ENCODE peak calls at places on chromosomes 7 and 10, in nine cellular contexts. K is hepatocyte, P is PC-9, Q is fibroblast of lung, O is neural progenitor cell, Z is GM23248, X is H1, M is PC-3, I is HCT116. U is an unnamed sample.

GRCh38 chr7:3495957-3496356 is 194.9 kb downstream of the SDK1 start:
- DNase-seq in I (no peak), Z (no peak), K (no peak), O (no peak), M (no peak), X (no peak), P (no peak), Q (no peak), U (no peak)

GRCh38 chr7:94043299-94043698 is 39.1 kb upstream of the BET1 start:
- DNase-seq in Z (peak), O (no peak), P (no peak), Q (peak), I (no peak), K (no peak), X (no peak), M (peak), U (peak)

GRCh38 chr10:52450743-52451142 is 136.7 kb downstream of the DKK1 start:
- DNase-seq in Q (no peak), K (no peak), X (no peak), Z (no peak), M (no peak), O (no peak), I (no peak), P (no peak), U (no peak)

GRCh38 chr7:152112829-152113228 is 87.4 kb downstream of the GALNT11 start:
- DNase-seq in O (no peak), P (no peak), X (no peak), M (no peak), Q (no peak), Z (no peak), K (no peak), I (no peak), U (no peak)

GRCh38 chr7:120353171-120353570 is 80.2 kb downstream of the KCND2 start:
- DNase-seq in O (no peak), M (peak), X (no peak), K (no peak), P (no peak), Z (no peak), Q (no peak), I (no peak), U (peak)

GRCh38 chr7:69922011-69922803 is 323.9 kb downstream of the AUTS2 start:
- DNase-seq in M (no peak), X (no peak), P (no peak), Z (no peak), I (no peak), K (peak), Q (no peak), O (no peak), U (no peak)

GRCh38 chr10:88152720-88153119 is 289.3 kb downstream of the PTEN start:
- DNase-seq in I (peak), Q (peak), K (peak), O (no peak), Z (peak), M (no peak), P (peak), X (no peak), U (peak)

GRCh38 chr7:138125598-138126111 is 49.4 kb downstream of the AKR1D1 start:
- DNase-seq in P (no peak), Z (peak), M (peak), O (no peak), X (no peak), Q (peak), I (no peak), K (no peak), U (peak)

GRCh38 chr7:53789741-53790140 is 752.4 kb upstream of the VSTM2A start:
- DNase-seq in O (no peak), K (no peak), Q (no peak), P (no peak), M (no peak), I (no peak), Z (no peak), X (no peak), U (no peak)

GRCh38 chr7:126698446-126698845 is 554.3 kb downstream of the GRM8 start:
- DNase-seq in Q (no peak), X (no peak), O (no peak), I (no peak), K (no peak), P (no peak), Z (no peak), M (peak), U (peak)

GRCh38 chr7:13639416-13639815 is 350.1 kb downstream of the ETV1 start:
- DNase-seq in Q (no peak), O (no peak), M (no peak), Z (no peak), X (no peak), I (no peak), K (peak), P (no peak), U (no peak)

GRCh38 chr7:39664057-39664456 is 40.7 kb downstream of the RALA start:
- DNase-seq in X (no peak), K (no peak), I (no peak), Q (no peak), M (no peak), P (no peak), O (no peak), Z (no peak), U (no peak)

GRCh38 chr7:148334959-148335577 is 255.5 kb upstream of the C7orf33 start:
- DNase-seq in M (peak), I (no peak), Z (no peak), X (no peak), Q (peak), P (no peak), O (peak), K (peak), U (peak)

GRCh38 chr7:18420758-18421157 is 74.8 kb upstream of the HDAC9 start:
- DNase-seq in Z (no peak), X (no peak), M (no peak), I (no peak), K (no peak), O (no peak), P (no peak), Q (peak), U (peak)

GRCh38 chr7:14228341-14228740 is 238.9 kb upstream of the ETV1 start:
- DNase-seq in Z (peak), P (no peak), Q (no peak), K (no peak), O (no peak), X (no peak), I (no peak), M (no peak), U (no peak)

GRCh38 chr10:43024942-43025700 is 51.7 kb upstream of the RET start:
- DNase-seq in O (no peak), X (no peak), K (no peak), P (no peak), M (no peak), Z (no peak), I (no peak), Q (no peak), U (no peak)

GRCh38 chr10:22927163-22927562 is 690 bp upstream of the ARMC3 start:
- DNase-seq in Z (no peak), K (no peak), X (no peak), Q (no peak), P (no peak), O (no peak), I (no peak), M (no peak), U (no peak)

GRCh38 chr7:155899596-155899995 is 87.3 kb upstream of the SHH start:
- DNase-seq in K (no peak), I (no peak), M (no peak), Z (no peak), X (no peak), P (no peak), O (no peak), Q (no peak), U (no peak)

GRCh38 chr10:27819781-27820531 is 74.3 kb upstream of the MKX start:
- DNase-seq in X (no peak), I (no peak), O (no peak), K (peak), Q (peak), P (no peak), Z (peak), M (peak), U (peak)

GRCh38 chr10:133258818-133259602 is 17.7 kb downstream of the ADAM8 start:
- DNase-seq in Q (peak), I (peak), Z (peak), O (no peak), M (peak), P (peak), K (peak), X (no peak), U (peak)

GRCh38 chr7:112431803-112432202 is 18.5 kb upstream of the IFRD1 start:
- DNase-seq in P (no peak), K (no peak), X (no peak), Z (no peak), I (no peak), O (no peak), M (peak), Q (no peak), U (no peak)

GRCh38 chr10:116038259-116038658 is 234.7 kb downstream of the GFRA1 start:
- DNase-seq in O (no peak), X (no peak), P (no peak), Z (peak), K (no peak), M (no peak), Q (peak), I (no peak), U (no peak)

GRCh38 chr7:29539471-29539870 is 24.2 kb upstream of the PRR15 start:
- DNase-seq in Z (peak), X (no peak), M (peak), I (no peak), Q (no peak), K (no peak), O (no peak), P (peak), U (peak)

GRCh38 chr10:5679606-5680005 is 5.0 kb upstream of the TASOR2 start:
- DNase-seq in I (no peak), O (no peak), P (no peak), Q (peak), M (peak), K (no peak), X (no peak), Z (peak), U (peak)

DNA sequence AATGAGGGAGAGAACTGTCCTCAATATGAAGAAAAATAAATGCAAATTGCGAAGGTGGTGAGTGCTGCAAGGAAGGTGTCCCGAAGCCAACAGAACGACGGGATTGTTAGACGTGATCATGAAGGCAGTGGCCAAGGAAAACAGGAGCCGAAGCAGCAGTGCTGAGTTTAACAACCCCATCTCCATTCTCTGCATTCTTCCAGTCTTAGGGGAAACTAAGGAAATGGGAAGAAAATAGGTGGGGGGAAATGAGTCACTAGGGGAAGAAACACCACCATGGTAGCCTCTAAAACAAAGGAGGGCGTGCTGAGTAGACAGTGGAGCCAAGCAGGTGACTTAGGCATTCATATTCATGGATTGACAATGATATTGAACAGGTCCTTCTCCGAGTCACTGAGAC is 192.2 kb upstream of the AKR1E2 start:
- DNase-seq in P (no peak), I (no peak), K (no peak), O (no peak), Z (no peak), Q (no peak), X (no peak), M (no peak), U (no peak)
- TF ChIP-seq EZH2 in P (no peak), I (no peak), K (no peak), O (no peak), Z (no peak), Q (no peak), X (no peak), M (no peak), U (no peak)

GRCh38 chr10:30786906-30787305 is 157.4 kb upstream of the LYZL2 start:
- DNase-seq in I (no peak), Q (no peak), M (no peak), P (no peak), K (no peak), O (no peak), X (no peak), Z (no peak), U (no peak)

GRCh38 chr10:30793093-30793492 is 163.5 kb upstream of the LYZL2 start:
- DNase-seq in Z (no peak), X (no peak), O (no peak), M (no peak), P (no peak), I (no peak), K (no peak), Q (no peak), U (no peak)

GRCh38 chr10:30788307-30788706 is 158.8 kb upstream of the LYZL2 start:
- DNase-seq in I (no peak), Q (peak), Z (peak), X (no peak), P (no peak), M (peak), K (no peak), O (no peak), U (peak)

GRCh38 chr10:30791197-30791611 is 161.7 kb upstream of the LYZL2 start:
- DNase-seq in M (no peak), Z (no peak), O (no peak), Q (no peak), X (no peak), P (no peak), K (no peak), I (no peak), U (no peak)

GRCh38 chr10:30792025-30792424 is 162.5 kb upstream of the LYZL2 start:
- DNase-seq in I (no peak), Z (no peak), K (no peak), X (no peak), P (no peak), Q (no peak), O (no peak), M (no peak), U (no peak)
- H3K4me2 ChIP-seq in I (no peak), Z (no peak), K (no peak), X (no peak), P (no peak), Q (no peak), O (no peak), M (no peak), U (no peak)

GRCh38 chr10:100668001-100668400 is 77.4 kb upstream of the PAX2 start:
- DNase-seq in X (no peak), P (no peak), K (no peak), M (no peak), Q (no peak), Z (no peak), O (no peak), I (no peak), U (no peak)

GRCh38 chr10:100670368-100670767 is 75.0 kb upstream of the PAX2 start:
- DNase-seq in X (no peak), Z (no peak), M (no peak), Q (no peak), I (no peak), K (no peak), P (no peak), O (no peak), U (no peak)

GRCh38 chr10:100670828-100671479 is 74.4 kb upstream of the PAX2 start:
- DNase-seq in X (no peak), O (peak), P (no peak), M (peak), K (peak), Z (peak), Q (no peak), I (no peak), U (no peak)

GRCh38 chr10:100672199-100672598 is 73.2 kb upstream of the PAX2 start:
- DNase-seq in Q (no peak), X (no peak), I (no peak), M (no peak), Z (no peak), K (no peak), O (no peak), P (no peak), U (no peak)

GRCh38 chr10:100669616-100670015 is 75.8 kb upstream of the PAX2 start:
- DNase-seq in Z (no peak), P (no peak), X (no peak), M (no peak), K (no peak), O (no peak), Q (no peak), I (no peak), U (no peak)
- TF ChIP-seq EZH2 in Z (no peak), P (no peak), X (no peak), M (no peak), K (no peak), O (no peak), Q (no peak), I (no peak), U (no peak)

GRCh38 chr7:76209310-76209709 is 7.6 kb downstream of the SRRM3 start:
- DNase-seq in P (no peak), O (no peak), Q (no peak), M (no peak), K (no peak), X (no peak), I (no peak), Z (no peak), U (no peak)

GRCh38 chr7:76201732-76202665 is at the start of gene SRRM3:
- DNase-seq in M (peak), Z (peak), I (peak), K (peak), O (peak), Q (peak), X (no peak), P (peak), U (peak)

GRCh38 chr7:76206633-76207032 is 4.9 kb downstream of the SRRM3 start:
- DNase-seq in O (no peak), M (no peak), K (no peak), Z (peak), Q (peak), P (no peak), X (no peak), I (no peak), U (no peak)

GRCh38 chr7:76202666-76203030 is 952 bp downstream of the SRRM3 start:
- DNase-seq in Z (no peak), K (no peak), Q (no peak), I (no peak), X (no peak), O (peak), M (no peak), P (no peak), U (no peak)

GRCh38 chr7:76204147-76204546 is 2.5 kb downstream of the SRRM3 start:
- DNase-seq in P (no peak), Z (no peak), M (no peak), K (no peak), I (no peak), Q (no peak), X (no peak), O (no peak), U (no peak)
- H3K4me2 ChIP-seq in P (no peak), Z (no peak), M (no peak), K (no peak), I (no peak), Q (no peak), X (no peak), O (no peak), U (no peak)

GRCh38 chr7:157007470-157008066 is 2.9 kb downstream of the MNX1 start:
- DNase-seq in K (no peak), Q (no peak), M (no peak), P (no peak), O (peak), X (no peak), I (no peak), Z (no peak), U (no peak)
- TF ChIP-seq EZH2 in K (no peak), Q (no peak), M (no peak), P (no peak), O (peak), X (no peak), I (no peak), Z (no peak), U (no peak)

GRCh38 chr10:79399242-79399831 is 46.1 kb downstream of the ZCCHC24 start:
- DNase-seq in Q (peak), X (no peak), K (peak), M (no peak), I (no peak), O (peak), P (no peak), Z (peak), U (peak)
- H3K4me2 ChIP-seq in Q (peak), X (peak), K (peak), M (no peak), I (no peak), O (peak), P (no peak), Z (peak), U (peak)

GRCh38 chr7:20219062-20219445 is 1.9 kb upstream of the MACC1 start:
- DNase-seq in Q (no peak), P (no peak), K (no peak), Z (no peak), X (no peak), O (no peak), I (no peak), M (no peak), U (no peak)

GRCh38 chr7:20219446-20220292 is 2.5 kb upstream of the MACC1 start:
- DNase-seq in I (no peak), Q (peak), O (no peak), X (no peak), P (peak), Z (peak), M (peak), K (peak), U (peak)

GRCh38 chr7:20222219-20222828 is 5.1 kb upstream of the MACC1 start:
- DNase-seq in X (no peak), I (no peak), O (no peak), Q (no peak), Z (no peak), K (no peak), P (no peak), M (no peak), U (no peak)

GRCh38 chr7:20220824-20221547 is 3.8 kb upstream of the MACC1 start:
- DNase-seq in M (peak), P (no peak), Z (peak), O (no peak), I (no peak), X (no peak), K (no peak), Q (peak), U (peak)

GRCh38 chr7:20220293-20220755 is 3.1 kb upstream of the MACC1 start:
- DNase-seq in Z (no peak), O (no peak), K (no peak), X (no peak), Q (no peak), M (no peak), P (no peak), I (no peak), U (no peak)
- TF ChIP-seq EZH2 in Z (no peak), O (no peak), K (no peak), X (no peak), Q (no peak), M (no peak), P (no peak), I (no peak), U (no peak)

DNA sequence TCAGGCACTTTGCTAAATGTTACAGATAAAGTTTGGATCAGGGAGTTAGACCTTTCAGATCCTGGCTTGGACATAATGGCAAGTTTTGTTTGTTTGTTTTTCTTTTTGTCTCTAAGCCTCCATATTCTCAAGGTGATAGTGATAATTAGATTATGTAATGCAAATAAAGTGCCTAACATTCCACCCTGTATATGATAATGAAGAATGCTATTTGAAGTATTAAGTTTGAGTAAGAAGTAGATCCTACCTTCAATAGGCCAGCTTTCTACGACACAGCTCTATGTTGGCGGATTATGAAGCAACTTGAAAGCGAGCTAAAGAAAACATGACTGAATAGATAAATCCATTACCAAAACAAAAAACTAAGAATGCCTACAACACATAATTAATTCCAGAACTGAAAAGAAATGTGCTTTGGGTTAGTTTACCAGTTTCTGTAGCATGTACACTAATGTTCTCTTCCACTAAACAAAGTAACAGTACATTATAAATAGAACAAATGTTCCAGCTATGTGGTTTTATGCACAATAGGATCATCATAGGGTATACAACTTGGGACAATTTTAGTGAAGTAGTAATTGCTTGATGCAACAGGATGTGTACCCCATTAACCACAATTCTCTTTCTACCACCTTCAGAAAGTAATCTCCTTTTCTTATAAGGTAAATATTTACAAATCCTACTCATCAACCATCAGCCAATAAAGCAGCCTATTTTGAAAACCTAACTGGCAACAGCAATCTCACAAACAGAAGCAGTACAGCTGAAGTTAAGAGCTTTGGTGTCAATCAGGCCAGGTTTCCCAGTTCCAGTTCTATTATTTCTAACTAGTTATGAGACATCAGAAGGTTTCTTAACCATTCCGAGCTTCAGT is 1.5 kb downstream of the SEM1 start:
- DNase-seq in X (no peak), P (no peak), Q (peak), I (no peak), Z (no peak), M (peak), K (no peak), O (no peak), U (no peak)
- H3K4me2 ChIP-seq in X (peak), P (peak), Q (peak), I (peak), Z (peak), M (peak), K (peak), O (peak), U (peak)